ENCODE peak calls at places on chromosomes 5 and 9, in five cellular contexts. One of them, this sample, is unnamed.

GRCh38 chr9:5518937-5519319 is 8.6 kb downstream of the PDCD1LG2 start:
- DNase-seq in endothelial cell of umbilical vein: no peak
- DNase-seq in HCT116: no peak
- DNase-seq in ovary: no peak
- DNase-seq in NB4: no peak
- DNase-seq in this sample: no peak

GRCh38 chr9:137607141-137607857 is 1.8 kb downstream of the ARRDC1 start:
- DNase-seq in endothelial cell of umbilical vein: no peak
- DNase-seq in HCT116: no peak
- DNase-seq in ovary: no peak
- DNase-seq in NB4: peak; percentile 75
- DNase-seq in this sample: no peak

GRCh38 chr9:85978496-85978895 is 37.5 kb downstream of the NAA35 start:
- DNase-seq in endothelial cell of umbilical vein: no peak
- DNase-seq in HCT116: no peak
- DNase-seq in ovary: no peak
- DNase-seq in NB4: no peak
- DNase-seq in this sample: no peak

GRCh38 chr9:90896231-90896630 is 94.6 kb downstream of the SYK start:
- DNase-seq in endothelial cell of umbilical vein: no peak
- DNase-seq in HCT116: no peak
- DNase-seq in ovary: no peak
- DNase-seq in NB4: no peak
- DNase-seq in this sample: no peak

GRCh38 chr9:80437825-80438224 is 866.1 kb downstream of the TLE4 start:
- DNase-seq in endothelial cell of umbilical vein: no peak
- DNase-seq in HCT116: no peak
- DNase-seq in ovary: no peak
- DNase-seq in NB4: no peak
- DNase-seq in this sample: no peak

GRCh38 chr9:78539904-78540303 is 243.0 kb downstream of the PSAT1 start:
- DNase-seq in endothelial cell of umbilical vein: no peak
- DNase-seq in HCT116: no peak
- DNase-seq in ovary: no peak
- DNase-seq in NB4: no peak
- DNase-seq in this sample: peak; percentile 63

GRCh38 chr9:73370053-73370452 is 218.4 kb downstream of the ANXA1 start:
- DNase-seq in endothelial cell of umbilical vein: no peak
- DNase-seq in HCT116: no peak
- DNase-seq in ovary: no peak
- DNase-seq in NB4: peak; percentile 67
- DNase-seq in this sample: no peak

GRCh38 chr9:110076894-110077725 is 130.8 kb downstream of the C9orf152 start:
- DNase-seq in endothelial cell of umbilical vein: no peak
- DNase-seq in HCT116: no peak
- DNase-seq in ovary: no peak
- DNase-seq in NB4: no peak
- DNase-seq in this sample: no peak

GRCh38 chr9:38346811-38347735 is 45.4 kb upstream of the ALDH1B1 start:
- DNase-seq in endothelial cell of umbilical vein: no peak
- DNase-seq in HCT116: no peak
- DNase-seq in ovary: no peak
- DNase-seq in NB4: no peak
- DNase-seq in this sample: no peak

GRCh38 chr5:25754895-25755294 is 1110.1 kb upstream of the CDH10 start:
- DNase-seq in endothelial cell of umbilical vein: no peak
- DNase-seq in HCT116: peak; percentile 3
- DNase-seq in ovary: no peak
- DNase-seq in NB4: peak; percentile 32
- DNase-seq in this sample: no peak

GRCh38 chr9:34744295-34745221 is 34.6 kb upstream of the CCL21 start:
- DNase-seq in endothelial cell of umbilical vein: no peak
- DNase-seq in HCT116: peak; percentile 35
- DNase-seq in ovary: peak; percentile 34
- DNase-seq in NB4: no peak
- DNase-seq in this sample: peak; percentile 12

GRCh38 chr5:93162201-93162654 is 418.8 kb downstream of the NR2F1-AS1 start:
- DNase-seq in endothelial cell of umbilical vein: peak; percentile 86
- DNase-seq in HCT116: peak; percentile 84
- DNase-seq in ovary: no peak
- DNase-seq in NB4: peak; percentile 5
- DNase-seq in this sample: no peak
- H3K4me3 ChIP-seq in endothelial cell of umbilical vein: peak overlapping the region; percentile 33
- H3K4me3 ChIP-seq in HCT116: peak overlapping the region; percentile 20
- H3K4me3 ChIP-seq in ovary: no peak overlapping the region
- H3K4me3 ChIP-seq in NB4: no peak overlapping the region
- H3K4me3 ChIP-seq in this sample: no peak overlapping the region

DNA sequence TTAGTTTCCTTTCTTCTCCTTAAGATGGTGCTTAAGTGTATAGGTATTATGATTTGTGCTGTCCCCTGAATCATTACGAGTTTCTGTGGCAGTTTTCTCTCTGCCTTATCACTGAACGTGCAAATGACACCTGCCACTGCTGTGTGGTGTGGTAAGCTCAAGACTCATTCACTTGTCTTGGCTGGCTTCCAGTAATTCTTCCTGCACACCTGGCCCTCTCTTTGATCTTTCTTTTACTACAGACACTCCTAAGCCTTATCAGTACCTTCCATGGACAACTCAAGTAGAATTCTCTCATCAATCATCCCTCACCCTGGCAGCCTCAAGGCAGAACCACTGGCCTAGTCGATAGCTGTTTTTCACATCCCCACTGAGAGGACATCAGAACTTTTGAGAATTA is 82.6 kb upstream of the ADAMTS19 start:
- DNase-seq in endothelial cell of umbilical vein: no peak
- DNase-seq in HCT116: no peak
- DNase-seq in ovary: no peak
- DNase-seq in NB4: no peak
- DNase-seq in this sample: no peak
- TF ChIP-seq POLR2A in endothelial cell of umbilical vein: no peak
- TF ChIP-seq POLR2A in HCT116: no peak
- TF ChIP-seq POLR2A in ovary: no peak
- TF ChIP-seq POLR2A in NB4: no peak
- TF ChIP-seq POLR2A in this sample: no peak

GRCh38 chr5:57750282-57750681 is 267.7 kb upstream of the ACTBL2 start:
- DNase-seq in endothelial cell of umbilical vein: no peak
- DNase-seq in HCT116: no peak
- DNase-seq in ovary: no peak
- DNase-seq in NB4: no peak
- DNase-seq in this sample: no peak

GRCh38 chr5:57741326-57741725 is 258.7 kb upstream of the ACTBL2 start:
- DNase-seq in endothelial cell of umbilical vein: peak; percentile 67
- DNase-seq in HCT116: no peak
- DNase-seq in ovary: no peak
- DNase-seq in NB4: no peak
- DNase-seq in this sample: no peak

GRCh38 chr5:57745676-57746075 is 263.1 kb upstream of the ACTBL2 start:
- DNase-seq in endothelial cell of umbilical vein: no peak
- DNase-seq in HCT116: no peak
- DNase-seq in ovary: no peak
- DNase-seq in NB4: no peak
- DNase-seq in this sample: no peak

GRCh38 chr5:57749396-57749795 is 266.8 kb upstream of the ACTBL2 start:
- DNase-seq in endothelial cell of umbilical vein: no peak
- DNase-seq in HCT116: no peak
- DNase-seq in ovary: no peak
- DNase-seq in NB4: no peak
- DNase-seq in this sample: no peak

GRCh38 chr5:57745029-57745428 is 262.4 kb upstream of the ACTBL2 start:
- DNase-seq in endothelial cell of umbilical vein: no peak
- DNase-seq in HCT116: no peak
- DNase-seq in ovary: no peak
- DNase-seq in NB4: no peak
- DNase-seq in this sample: no peak
- H3K4me3 ChIP-seq in endothelial cell of umbilical vein: no peak overlapping the region
- H3K4me3 ChIP-seq in HCT116: no peak overlapping the region
- H3K4me3 ChIP-seq in ovary: no peak overlapping the region
- H3K4me3 ChIP-seq in NB4: no peak overlapping the region
- H3K4me3 ChIP-seq in this sample: no peak overlapping the region

DNA sequence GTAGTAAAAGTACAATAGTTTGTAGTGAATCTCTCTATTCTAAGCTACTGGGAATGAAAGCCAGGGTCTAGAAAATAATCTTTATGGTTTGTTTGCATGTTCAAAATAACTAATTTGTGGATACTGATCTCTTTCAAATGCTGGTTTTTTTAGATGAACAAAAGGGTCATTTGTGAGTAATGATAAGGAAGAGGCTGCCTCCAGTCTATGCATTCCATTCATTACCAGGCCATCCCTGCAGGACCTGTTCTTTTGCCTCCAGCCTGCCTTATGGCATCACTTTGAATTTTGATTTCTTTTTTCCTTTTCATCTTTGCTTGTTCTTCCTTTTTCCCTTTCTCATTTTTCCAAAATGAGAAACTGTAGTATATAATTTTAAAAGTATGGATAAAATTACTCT is 312.3 kb downstream of the CWC27 start:
- DNase-seq in endothelial cell of umbilical vein: no peak
- DNase-seq in HCT116: no peak
- DNase-seq in ovary: no peak
- DNase-seq in NB4: no peak
- DNase-seq in this sample: no peak
- TF ChIP-seq POLR2A in endothelial cell of umbilical vein: no peak
- TF ChIP-seq POLR2A in HCT116: no peak
- TF ChIP-seq POLR2A in ovary: no peak
- TF ChIP-seq POLR2A in NB4: no peak
- TF ChIP-seq POLR2A in this sample: no peak

GRCh38 chr9:104608336-104608735 is 2.9 kb upstream of the OR13C2 start:
- DNase-seq in endothelial cell of umbilical vein: no peak
- DNase-seq in HCT116: no peak
- DNase-seq in ovary: no peak
- DNase-seq in NB4: peak; percentile 4
- DNase-seq in this sample: no peak
- H3K4me3 ChIP-seq in endothelial cell of umbilical vein: no peak overlapping the region
- H3K4me3 ChIP-seq in HCT116: no peak overlapping the region
- H3K4me3 ChIP-seq in ovary: no peak overlapping the region
- H3K4me3 ChIP-seq in NB4: no peak overlapping the region
- H3K4me3 ChIP-seq in this sample: no peak overlapping the region

GRCh38 chr5:158732345-158732744 is 367.4 kb downstream of the EBF1 start:
- DNase-seq in endothelial cell of umbilical vein: no peak
- DNase-seq in HCT116: no peak
- DNase-seq in ovary: no peak
- DNase-seq in NB4: no peak
- DNase-seq in this sample: no peak
- TF ChIP-seq POLR2A in endothelial cell of umbilical vein: no peak
- TF ChIP-seq POLR2A in HCT116: no peak
- TF ChIP-seq POLR2A in ovary: no peak
- TF ChIP-seq POLR2A in NB4: no peak
- TF ChIP-seq POLR2A in this sample: no peak